ENCODE peak calls at places on chromosomes 4 and X, in four cellular contexts. X, G, A and L are unnamed samples.

GRCh38 chrX:148874621-148875020 is 374.2 kb downstream of the AFF2 start:
- DNase-seq in X (peak; percentile 72), G (no peak), A (no peak), L (no peak)

GRCh38 chrX:40478457-40479065 is 102.2 kb upstream of the ATP6AP2 start:
- DNase-seq in X (no peak), G (no peak), A (no peak), L (no peak)

GRCh38 chrX:149916745-149917392 is 12.5 kb upstream of the HSFX4 start:
- DNase-seq in X (peak; percentile 1), G (no peak), A (no peak), L (no peak)

GRCh38 chrX:65985922-65986588 is 53.8 kb downstream of the VSIG4 start:
- DNase-seq in X (peak; percentile 47), G (peak; percentile 18), A (no peak), L (no peak)

GRCh38 chr4:1795304-1796195 is 2.5 kb downstream of the FGFR3 start:
- DNase-seq in X (no peak), G (peak; percentile 81), A (no peak), L (peak; percentile 78)

GRCh38 chrX:21770631-21771321 is 12.9 kb upstream of the SMPX start:
- DNase-seq in X (no peak), G (peak; percentile 18), A (no peak), L (no peak)

GRCh38 chr4:793941-794621 is 31.8 kb downstream of the CPLX1 start:
- DNase-seq in X (peak; percentile 22), G (no peak), A (no peak), L (no peak)

GRCh38 chrX:20529711-20530110 is 263.0 kb upstream of the RPS6KA3 start:
- DNase-seq in X (no peak), G (no peak), A (no peak), L (no peak)

GRCh38 chr4:73456177-73457022 is 20.4 kb downstream of the AFP start:
- DNase-seq in X (no peak), G (no peak), A (no peak), L (no peak)

GRCh38 chr4:168787801-168788200 is 222.3 kb downstream of the CBR4 start:
- DNase-seq in X (no peak), G (no peak), A (no peak), L (no peak)

GRCh38 chr4:142314686-142315085 is 531.4 kb downstream of the INPP4B start:
- DNase-seq in X (no peak), G (no peak), A (no peak), L (no peak)

GRCh38 chr4:156779046-156779445 is 192.6 kb downstream of the PDGFC start:
- DNase-seq in X (peak; percentile 59), G (no peak), A (no peak), L (no peak)

GRCh38 chrX:103610282-103610681 is 2.5 kb downstream of the TCEAL3 start:
- DNase-seq in X (no peak), G (no peak), A (no peak), L (no peak)

GRCh38 chr4:138037716-138038115 is 204.4 kb downstream of the SLC7A11 start:
- DNase-seq in X (peak; percentile 83), G (no peak), A (no peak), L (no peak)

GRCh38 chr4:102288497-102288896 is 56.8 kb downstream of the SLC39A8 start:
- DNase-seq in X (no peak), G (no peak), A (no peak), L (no peak)

GRCh38 chr4:60923075-60923474 is 277.1 kb upstream of the ADGRL3 start:
- DNase-seq in X (no peak), G (no peak), A (no peak), L (no peak)

GRCh38 chrX:153668423-153669173 is 5.0 kb downstream of the PNCK start:
- DNase-seq in X (no peak), G (no peak), A (no peak), L (no peak)

GRCh38 chrX:50100188-50100587 is 100.6 kb downstream of the AKAP4 start:
- DNase-seq in X (no peak), G (no peak), A (no peak), L (no peak)

GRCh38 chr4:143335979-143336827 is 473 bp upstream of the GAB1 start:
- DNase-seq in X (peak; percentile 90), G (peak; percentile 96), A (peak; percentile 94), L (peak; percentile 89)

GRCh38 chr4:80215449-80216052 is 18.2 kb downstream of the PRDM8 start:
- DNase-seq in X (peak; percentile 64), G (no peak), A (no peak), L (no peak)

GRCh38 chrX:103404225-103405008 is 28.1 kb downstream of the BEX3 start:
- DNase-seq in X (peak; percentile 91), G (peak; percentile 48), A (peak; percentile 31), L (no peak)

GRCh38 chrX:118350221-118350620 is 4.3 kb downstream of the WDR44 start:
- DNase-seq in X (peak; percentile 40), G (no peak), A (no peak), L (no peak)

GRCh38 chr4:142777045-142777743 is 68.9 kb downstream of the INPP4B start:
- DNase-seq in X (no peak), G (no peak), A (no peak), L (peak; percentile 57)

GRCh38 chrX:11351375-11352295 is 58.4 kb downstream of the AMELX start:
- DNase-seq in X (peak; percentile 84), G (no peak), A (peak; percentile 63), L (peak; percentile 35)

GRCh38 chrX:140664939-140665338 is 44.6 kb upstream of the LINC00632 start:
- DNase-seq in X (peak; percentile 18), G (no peak), A (no peak), L (no peak)

DNA sequence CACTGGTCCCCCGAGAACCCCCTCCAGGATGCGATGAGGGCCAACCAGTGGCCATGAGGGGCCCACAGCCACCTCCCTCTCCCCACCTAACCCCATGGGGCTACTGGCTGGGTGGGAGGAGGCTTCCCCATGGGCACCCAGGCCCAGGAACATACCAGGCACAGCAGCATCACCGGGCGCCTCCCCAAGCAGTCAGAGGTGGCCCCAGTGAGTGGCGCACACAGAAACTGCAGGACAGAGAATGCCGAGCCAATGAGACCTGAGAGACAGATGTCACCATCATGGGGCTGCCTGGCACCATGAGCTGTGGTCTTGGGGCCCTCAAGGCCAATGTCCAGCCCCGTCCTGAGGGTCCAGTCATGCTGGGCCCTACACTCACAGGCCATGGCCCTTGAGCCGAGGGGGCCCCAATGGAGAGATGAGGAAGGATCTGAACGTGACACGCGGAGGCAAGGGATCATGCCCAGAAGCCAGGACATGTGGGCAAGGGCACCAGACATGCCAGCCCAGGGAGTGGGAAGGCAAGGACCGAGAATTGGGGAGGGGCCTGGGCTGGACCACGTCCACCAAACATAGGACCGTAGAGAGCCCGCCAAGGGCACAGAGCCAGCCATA is 30.1 kb downstream of the NOP14 start:
- DNase-seq in X (no peak), G (no peak), A (peak; percentile 18), L (no peak)
- H3K4me1 ChIP-seq in X (peaks cover 16% of the 10 kb centered on the region), G (no peaks in the 10 kb centered on the region), A (peaks cover 72% of the 10 kb centered on the region), L (peaks cover 34% of the 10 kb centered on the region)

GRCh38 chr4:26863512-26863911 is 2.9 kb downstream of the STIM2 start:
- DNase-seq in X (no peak), G (no peak), A (no peak), L (no peak)

GRCh38 chr4:26864904-26865303 is 4.3 kb downstream of the STIM2 start:
- DNase-seq in X (no peak), G (no peak), A (no peak), L (no peak)

GRCh38 chr4:26866781-26867180 is 6.1 kb downstream of the STIM2 start:
- DNase-seq in X (no peak), G (no peak), A (no peak), L (no peak)

GRCh38 chr4:26867914-26868684 is 7.5 kb downstream of the STIM2 start:
- DNase-seq in X (peak; percentile 10), G (no peak), A (no peak), L (no peak)

GRCh38 chr4:26866203-26866602 is 5.6 kb downstream of the STIM2 start:
- DNase-seq in X (no peak), G (no peak), A (no peak), L (no peak)
- H3K4me1 ChIP-seq in X (no peaks in the 10 kb centered on the region), G (no peaks in the 10 kb centered on the region), A (peaks cover 73% of the 10 kb centered on the region), L (peaks cover 15% of the 10 kb centered on the region)

GRCh38 chr4:3388461-3389185 is 53.1 kb upstream of the HGFAC start:
- DNase-seq in X (peak; percentile 73), G (no peak), A (peak; percentile 15), L (no peak)

GRCh38 chr4:3391422-3391821 is 50.3 kb upstream of the HGFAC start:
- DNase-seq in X (no peak), G (no peak), A (no peak), L (no peak)

GRCh38 chr4:3392319-3392718 is 49.4 kb upstream of the HGFAC start:
- DNase-seq in X (no peak), G (no peak), A (no peak), L (no peak)

GRCh38 chr4:3389186-3389878 is 52.4 kb upstream of the HGFAC start:
- DNase-seq in X (no peak), G (no peak), A (peak; percentile 14), L (no peak)

DNA sequence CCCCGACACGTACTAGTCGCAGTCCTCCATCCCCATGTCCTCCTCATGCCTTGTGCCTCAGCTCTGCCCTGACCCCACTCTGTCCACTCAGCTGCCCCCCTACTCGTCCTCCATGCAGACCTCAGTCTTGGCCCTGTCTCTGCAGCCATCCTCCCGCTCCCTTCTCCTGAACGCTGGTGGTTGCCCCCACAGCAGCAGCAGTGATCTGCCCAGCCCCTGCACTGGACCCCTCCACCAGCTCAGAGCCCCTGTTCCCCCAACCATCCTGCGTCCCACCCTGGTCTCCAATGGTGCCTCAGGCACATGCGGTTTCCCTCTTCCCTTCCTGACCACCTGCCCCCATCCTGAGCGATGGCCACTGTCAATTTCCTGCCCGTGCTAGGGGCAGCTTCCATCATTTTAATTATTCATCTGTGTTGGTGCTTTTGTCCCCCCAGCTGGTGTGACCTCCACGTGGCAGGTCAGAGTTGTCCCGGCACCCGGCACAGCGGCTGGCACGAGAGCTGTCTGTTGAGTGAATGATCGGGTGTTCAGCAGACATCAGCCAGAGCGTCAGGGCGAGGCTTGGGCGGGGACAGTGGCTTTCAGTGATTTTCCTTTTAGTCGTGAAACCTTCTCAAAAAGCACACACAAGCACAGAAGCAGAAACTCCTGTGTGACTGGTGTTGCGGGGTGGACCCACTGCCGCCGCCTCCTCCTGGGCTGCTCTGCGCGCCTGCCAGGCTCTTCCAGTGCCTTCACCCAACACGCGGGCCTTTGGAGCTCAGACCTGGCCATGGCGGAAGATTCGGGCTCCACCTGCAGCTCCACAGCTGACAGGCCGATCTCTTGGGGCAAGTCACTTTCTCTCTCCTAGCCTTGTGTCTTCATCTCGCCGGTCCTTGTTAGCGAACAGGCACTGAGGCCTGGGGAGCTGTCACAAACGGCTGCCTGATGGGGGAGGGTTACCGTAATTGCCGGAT is 51.6 kb upstream of the HGFAC start:
- DNase-seq in X (no peak), G (no peak), A (peak; percentile 16), L (no peak)
- H3K4me1 ChIP-seq in X (peaks cover 19% of the 10 kb centered on the region), G (no peaks in the 10 kb centered on the region), A (peaks cover 38% of the 10 kb centered on the region), L (peaks cover 2% of the 10 kb centered on the region)

DNA sequence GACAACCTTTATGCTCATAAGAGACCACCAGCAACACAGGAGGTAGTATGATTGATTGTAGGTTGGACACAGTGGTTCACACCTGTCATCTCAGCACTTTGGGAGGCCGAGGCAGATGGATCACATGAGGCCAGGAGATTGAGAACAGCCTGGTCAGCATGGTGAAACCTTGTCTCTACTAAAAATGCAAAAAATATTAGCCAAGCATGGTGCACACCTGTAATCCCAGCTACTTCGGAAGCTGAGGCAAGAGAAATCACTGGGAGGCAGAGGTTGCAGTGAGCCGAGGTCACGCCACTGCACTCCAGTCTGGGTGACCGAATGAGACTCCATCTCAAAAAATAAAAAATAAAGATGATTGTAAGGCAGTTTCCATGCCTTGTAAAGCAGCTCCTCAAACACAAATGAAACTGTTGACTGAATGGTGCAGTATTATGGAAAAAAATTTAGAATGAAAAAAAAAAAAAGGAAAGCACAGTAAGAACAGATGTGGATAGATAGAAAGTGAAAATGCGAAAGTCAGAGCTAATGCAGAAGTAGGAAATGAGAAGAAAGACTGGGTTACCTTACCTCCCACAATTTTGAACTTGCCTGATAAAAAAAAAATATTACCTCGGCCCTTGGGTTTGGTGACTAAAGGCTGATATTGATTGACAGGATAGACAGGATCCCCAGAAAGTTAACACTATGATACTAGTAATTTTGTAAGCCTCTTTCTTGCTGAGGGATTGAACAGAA is 249.2 kb upstream of the TRAM1L1 start:
- DNase-seq in X (no peak), G (no peak), A (no peak), L (no peak)
- H3K4me1 ChIP-seq in X (no peaks in the 10 kb centered on the region), G (no peaks in the 10 kb centered on the region), A (no peaks in the 10 kb centered on the region), L (no peaks in the 10 kb centered on the region)